ENCODE peak calls at places on chromosomes 13 and 19, in six cellular contexts. L, B, O, A, F and Q are unnamed samples. For H3K4me1 and H3K9me3, the result is how much of the 10 kb centered on the place peaks cover.

GRCh38 chr19:53308339-53308811 is 25.2 kb upstream of the ZNF845 start:
- DNase-seq in L (no peak), B (no peak), O (no peak), A (peak), F (peak), Q (no peak)

GRCh38 chr13:63124863-63125262 is 1709.2 kb upstream of the PCDH20 start:
- DNase-seq in L (no peak), B (no peak), O (no peak), A (peak), F (no peak), Q (peak)

GRCh38 chr19:23365222-23365621 is 30.0 kb downstream of the ZNF91 start:
- DNase-seq in L (no peak), B (no peak), O (peak), A (no peak), F (no peak), Q (no peak)

GRCh38 chr13:112732679-112733078 is 42.8 kb downstream of the ATP11A start:
- DNase-seq in L (no peak), B (no peak), O (no peak), A (no peak), F (no peak), Q (no peak)

GRCh38 chr13:25136872-25137623 is 35.0 kb downstream of the AMER2 start:
- DNase-seq in L (no peak), B (no peak), O (no peak), A (no peak), F (no peak), Q (no peak)

GRCh38 chr19:648904-649733 is 9.4 kb downstream of the FGF22 start:
- DNase-seq in L (no peak), B (no peak), O (no peak), A (no peak), F (no peak), Q (no peak)

GRCh38 chr19:16377521-16377920 is 52.9 kb downstream of the KLF2 start:
- DNase-seq in L (no peak), B (no peak), O (no peak), A (no peak), F (no peak), Q (no peak)

GRCh38 chr19:3687774-3688706 is 12.2 kb downstream of the PIP5K1C start:
- DNase-seq in L (no peak), B (no peak), O (peak), A (peak), F (peak), Q (no peak)

GRCh38 chr19:5718032-5718578 is 1.8 kb downstream of the LONP1 start:
- DNase-seq in L (no peak), B (no peak), O (peak), A (no peak), F (no peak), Q (no peak)

GRCh38 chr19:47848871-47849473 is 10.1 kb upstream of the TPRX2 start:
- DNase-seq in L (no peak), B (no peak), O (no peak), A (peak), F (peak), Q (peak)

GRCh38 chr19:29988351-29988750 is 46.3 kb downstream of the URI1 start:
- DNase-seq in L (no peak), B (no peak), O (no peak), A (no peak), F (no peak), Q (peak)

GRCh38 chr19:54691582-54692293 is 29.0 kb downstream of the LILRB4 start:
- DNase-seq in L (no peak), B (no peak), O (no peak), A (no peak), F (no peak), Q (no peak)

GRCh38 chr19:52140077-52140710 is 456 bp upstream of the ZNF616 start:
- DNase-seq in L (no peak), B (no peak), O (no peak), A (no peak), F (peak), Q (no peak)

GRCh38 chr13:38366954-38367645 is 17.4 kb downstream of the UFM1 start:
- DNase-seq in L (no peak), B (no peak), O (peak), A (no peak), F (no peak), Q (no peak)

GRCh38 chr13:76917096-76917495 is 30.9 kb upstream of the KCTD12 start:
- DNase-seq in L (no peak), B (no peak), O (no peak), A (no peak), F (no peak), Q (no peak)

GRCh38 chr13:102012299-102013293 is 389.3 kb downstream of the FGF14 start:
- DNase-seq in L (peak), B (no peak), O (no peak), A (no peak), F (no peak), Q (no peak)

GRCh38 chr13:83780201-83780600 is 102.1 kb downstream of the SLITRK1 start:
- DNase-seq in L (no peak), B (no peak), O (peak), A (peak), F (no peak), Q (peak)

GRCh38 chr13:60798503-60798902 is 401.5 kb downstream of the TDRD3 start:
- DNase-seq in L (no peak), B (no peak), O (no peak), A (no peak), F (no peak), Q (no peak)

GRCh38 chr19:54316746-54317107 is 3.8 kb upstream of the LILRA5 start:
- DNase-seq in L (no peak), B (no peak), O (no peak), A (no peak), F (no peak), Q (no peak)

GRCh38 chr19:50710094-50710493 is 9.5 kb downstream of the SHANK1 start:
- DNase-seq in L (no peak), B (no peak), O (no peak), A (no peak), F (no peak), Q (no peak)

GRCh38 chr19:383922-384800 is 24.8 kb downstream of the C2CD4C start:
- DNase-seq in L (no peak), B (no peak), O (no peak), A (peak), F (no peak), Q (no peak)

GRCh38 chr13:46544208-46544607 is 8.8 kb upstream of the LRCH1 start:
- DNase-seq in L (no peak), B (no peak), O (no peak), A (no peak), F (no peak), Q (no peak)

GRCh38 chr13:94712812-94713555 is 639 bp upstream of the SOX21 start:
- DNase-seq in L (no peak), B (no peak), O (peak), A (peak), F (peak), Q (peak)

GRCh38 chr19:49362048-49362925 is at the start of gene TEAD2:
- DNase-seq in L (peak), B (no peak), O (peak), A (peak), F (peak), Q (peak)

GRCh38 chr19:7482584-7483439 is 6.0 kb downstream of the PEX11G start:
- DNase-seq in L (no peak), B (no peak), O (peak), A (no peak), F (peak), Q (peak)

DNA sequence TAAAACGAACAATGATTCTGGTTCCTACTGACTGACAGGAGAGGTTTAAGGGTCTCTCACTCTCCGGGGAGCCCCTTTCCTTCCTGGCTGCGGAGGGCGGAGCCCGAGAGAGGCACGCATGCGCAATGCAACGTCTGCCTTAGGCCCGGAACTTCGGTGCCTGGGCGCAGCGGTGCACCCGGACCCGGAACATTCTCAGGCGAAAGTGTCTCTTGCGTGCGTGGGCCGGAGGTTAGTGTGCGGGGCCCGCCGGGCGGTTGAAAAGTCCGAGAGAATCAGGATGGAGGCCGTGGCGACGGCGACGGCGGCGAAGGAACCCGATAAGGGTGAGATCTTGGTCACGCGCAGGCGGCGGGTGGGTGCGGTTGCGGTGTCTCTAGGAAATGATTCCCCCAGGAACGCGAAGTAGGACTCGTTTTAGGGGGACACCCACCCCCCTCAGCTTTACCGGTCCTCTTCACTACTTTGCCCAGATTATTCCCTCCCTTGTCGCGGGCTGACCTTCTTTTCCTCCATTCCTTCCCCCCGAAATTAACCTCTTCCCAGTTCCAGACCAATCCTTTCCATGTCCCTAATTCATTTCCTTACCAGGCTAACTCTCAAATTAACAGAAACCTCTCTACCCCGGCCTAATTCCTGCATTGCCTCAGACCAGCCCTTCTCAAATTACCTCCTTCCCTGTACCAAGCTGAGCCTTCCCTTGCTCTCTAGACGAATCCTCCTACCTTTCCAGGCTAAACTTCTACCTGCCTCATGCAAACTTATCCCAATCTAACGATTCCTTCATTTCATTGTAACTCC is at the start of gene CCDC97:
- DNase-seq in L (peak), B (no peak), O (peak), A (peak), F (peak), Q (peak)
- H3K4me1 ChIP-seq in L (under half), B (under half), O (under half), A (under half), F (under half), Q (under half)

GRCh38 chr19:56718231-56718630 is 46.7 kb upstream of the ZNF835 start:
- DNase-seq in L (no peak), B (no peak), O (no peak), A (no peak), F (no peak), Q (no peak)
- H3K9me3 ChIP-seq in L (under half), B (under half), O (under half), A (under half), F (under half), Q (under half)

GRCh38 chr19:15280915-15281683 is 48.9 kb upstream of the EPHX3 start:
- DNase-seq in L (peak), B (no peak), O (peak), A (no peak), F (peak), Q (peak)
- H3K4me3 ChIP-seq in L (no peak), B (no peak), O (no peak), A (no peak), F (no peak), Q (no peak)

DNA sequence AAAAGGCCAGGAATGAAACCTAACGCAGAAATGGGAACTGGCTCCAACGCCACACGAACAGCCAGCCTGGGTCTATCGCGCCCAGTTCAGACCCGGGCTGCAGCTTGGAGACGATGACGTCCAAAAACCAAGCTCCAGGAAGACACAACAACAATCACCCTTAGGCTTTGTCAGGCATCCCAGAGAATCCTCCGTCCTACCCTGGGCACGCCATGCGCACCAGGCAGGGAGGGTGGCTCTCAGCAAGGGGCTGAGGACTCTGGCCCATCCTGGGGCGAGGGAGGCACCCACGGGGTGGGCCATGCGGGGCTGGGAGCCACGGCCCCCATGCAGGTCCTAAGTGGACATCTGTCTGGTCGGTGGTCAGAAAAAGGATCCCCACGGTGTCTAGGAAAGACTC is 9.0 kb downstream of the RASA3 start:
- DNase-seq in L (no peak), B (no peak), O (no peak), A (no peak), F (no peak), Q (no peak)
- H3K4me1 ChIP-seq in L (under half), B (under half), O (under half), A (under half), F (under half), Q (under half)

DNA sequence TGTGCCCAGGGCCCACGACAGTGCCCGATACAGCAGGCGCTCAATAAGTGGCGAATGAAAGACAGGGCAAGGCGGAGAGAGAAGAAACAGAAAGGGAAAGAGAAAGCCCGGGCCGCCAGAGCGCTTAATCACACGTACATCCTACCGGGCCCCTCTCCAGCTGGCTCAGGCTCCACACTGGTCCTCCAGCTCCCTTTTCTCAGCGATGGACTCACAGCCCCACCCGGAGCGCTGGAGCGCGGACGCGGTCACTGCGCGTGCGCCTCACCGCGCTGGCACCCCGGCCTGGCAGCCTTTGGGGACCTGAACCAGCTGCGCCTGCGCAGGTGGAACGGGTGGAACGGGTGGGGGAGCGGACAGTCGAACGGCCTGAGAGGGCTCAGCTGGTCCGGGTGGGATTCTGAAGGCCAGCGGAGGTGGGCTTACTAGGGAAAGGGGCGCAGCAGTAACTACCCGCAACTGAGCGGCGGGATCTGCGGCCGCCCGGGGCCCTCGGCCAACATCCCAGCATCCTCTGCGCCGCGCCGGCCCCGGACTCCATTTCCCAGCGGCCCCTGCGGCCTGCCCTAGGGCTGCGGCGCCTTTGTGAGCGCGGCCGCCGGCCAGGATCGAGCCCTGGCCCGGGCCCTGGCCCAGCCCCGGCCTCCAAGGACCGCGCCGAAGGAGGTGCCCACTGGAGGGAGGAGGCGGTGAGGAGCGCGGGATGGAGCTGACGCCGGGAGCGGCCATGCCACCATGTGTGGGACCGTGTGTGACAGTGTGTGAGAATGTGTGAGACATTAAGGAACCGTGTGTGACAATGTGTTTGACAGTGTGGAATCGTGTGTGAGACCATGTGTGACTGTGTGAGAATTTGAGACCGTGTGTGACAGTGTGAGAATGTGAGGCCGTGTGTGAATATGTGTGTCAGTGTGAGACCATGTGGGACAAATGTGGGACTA is at the start of gene ZNF583:
- DNase-seq in L (peak), B (peak), O (peak), A (peak), F (peak), Q (peak)
- H3K9me3 ChIP-seq in L (half or more), B (half or more), O (under half), A (under half), F (half or more), Q (under half)

DNA sequence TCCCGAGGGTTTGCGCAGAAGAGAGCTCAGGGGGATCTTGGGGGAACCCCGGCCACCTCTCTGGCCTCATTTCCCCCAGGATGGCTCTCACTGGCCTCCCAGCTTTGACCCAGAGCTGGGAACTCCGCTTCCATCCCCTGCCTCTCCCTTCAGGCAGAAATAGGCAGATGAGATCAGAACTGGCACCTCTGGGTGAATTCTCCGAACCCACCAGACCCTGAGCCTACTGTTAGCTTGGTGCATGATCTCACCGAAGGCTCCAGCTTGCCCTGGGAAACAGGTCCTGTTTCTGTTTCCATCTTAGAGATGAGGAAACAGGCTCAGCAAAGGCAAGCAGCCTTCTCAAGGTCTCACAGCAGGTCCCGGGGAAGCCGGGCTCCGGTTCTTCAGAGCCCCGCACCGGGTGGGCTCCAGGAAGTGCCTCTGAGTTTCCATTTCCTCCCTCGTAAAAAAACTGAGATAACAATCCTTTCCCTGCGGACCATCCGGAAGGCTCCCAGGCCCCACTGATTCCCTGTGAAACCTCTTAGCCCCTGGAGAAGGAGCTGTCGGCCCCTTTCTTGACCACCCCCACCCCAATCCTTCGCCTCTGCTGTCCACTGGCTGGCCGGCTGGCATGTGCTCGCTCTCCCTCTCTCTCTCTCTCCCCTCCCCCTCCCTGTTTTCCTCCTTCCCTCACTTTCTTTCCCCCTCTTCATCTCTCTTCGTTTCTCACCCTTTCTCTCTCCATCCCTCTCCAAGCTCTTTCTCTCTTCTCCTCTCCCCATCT is 2.1 kb downstream of the NECTIN2 start:
- DNase-seq in L (peak), B (no peak), O (no peak), A (peak), F (peak), Q (no peak)
- H3K4me3 ChIP-seq in L (peak), B (peak), O (peak), A (peak), F (peak), Q (peak)

GRCh38 chr19:13002970-13003540 is 7.8 kb downstream of the NFIX start:
- DNase-seq in L (no peak), B (no peak), O (no peak), A (no peak), F (no peak), Q (no peak)

GRCh38 chr19:13001166-13001501 is 5.9 kb downstream of the NFIX start:
- DNase-seq in L (no peak), B (no peak), O (no peak), A (no peak), F (no peak), Q (no peak)

GRCh38 chr19:13004273-13004672 is 9.0 kb downstream of the NFIX start:
- DNase-seq in L (no peak), B (no peak), O (no peak), A (no peak), F (peak), Q (no peak)

GRCh38 chr19:13002389-13002898 is 7.2 kb downstream of the NFIX start:
- DNase-seq in L (no peak), B (no peak), O (no peak), A (no peak), F (no peak), Q (no peak)

DNA sequence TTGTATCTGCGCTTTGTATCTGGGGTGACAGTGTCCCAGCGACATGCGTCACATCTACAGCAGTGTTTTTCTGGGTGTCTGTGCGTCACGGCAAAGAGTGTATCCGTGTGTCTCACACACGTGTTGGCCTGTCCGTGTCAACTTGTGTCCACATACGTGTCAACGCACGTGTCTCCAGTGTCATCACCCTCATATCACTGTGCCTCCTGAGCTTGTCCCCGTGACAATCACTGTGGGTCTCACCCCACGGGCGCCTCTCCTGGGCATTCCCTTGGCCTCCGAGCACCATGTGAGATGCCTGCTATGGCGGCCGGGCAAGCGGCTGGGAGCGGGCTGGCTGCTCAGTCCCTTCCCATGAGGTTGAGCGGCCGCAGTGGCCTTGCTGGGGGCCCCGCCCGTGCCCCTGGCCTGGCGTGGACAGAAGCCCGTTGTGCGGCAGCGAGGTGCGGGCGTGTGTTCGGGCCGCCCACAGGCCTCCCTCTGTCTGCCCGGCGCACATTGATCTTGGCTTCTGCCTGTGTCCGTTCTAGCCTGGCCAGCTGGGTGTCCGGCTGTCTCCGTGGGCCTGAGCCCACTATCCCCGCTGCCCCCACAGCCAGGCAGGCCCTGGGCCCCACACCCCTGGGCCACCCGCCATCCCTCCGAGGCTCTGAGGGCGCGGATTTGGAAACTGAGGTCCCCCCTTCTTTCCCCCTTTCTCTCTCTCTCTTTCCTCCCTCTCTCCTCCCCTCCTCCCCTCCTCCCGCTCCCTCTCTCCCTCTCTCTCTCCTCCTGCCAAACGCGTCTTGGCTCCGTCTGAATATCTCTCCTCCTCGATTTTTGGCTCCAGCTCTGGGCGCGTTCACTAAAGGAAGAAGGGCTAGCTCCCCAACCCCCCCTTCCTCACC is 6.5 kb downstream of the NFIX start:
- DNase-seq in L (peak), B (no peak), O (no peak), A (no peak), F (no peak), Q (no peak)
- H3K4me1 ChIP-seq in L (under half), B (under half), O (under half), A (under half), F (under half), Q (under half)

DNA sequence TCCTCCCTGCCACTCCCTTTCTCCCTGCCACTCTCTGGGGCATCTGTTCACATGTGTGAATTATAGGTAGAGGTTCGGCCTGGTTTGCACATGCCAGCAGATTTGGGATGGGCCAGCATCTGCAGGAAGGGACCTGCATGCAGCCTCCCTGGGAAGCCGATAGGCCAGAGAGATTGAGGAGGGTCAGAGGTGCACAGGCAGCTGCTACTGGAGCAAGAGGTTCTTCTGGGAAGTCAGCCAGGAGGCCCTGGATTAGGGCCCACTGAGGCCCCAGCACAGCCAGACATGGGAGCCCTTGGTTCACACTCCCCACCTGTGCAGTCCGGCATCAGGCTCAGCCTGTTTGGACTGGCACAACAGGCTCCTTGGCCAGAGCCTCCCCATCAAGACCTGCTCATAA is 12.1 kb downstream of the TUBA3C start:
- DNase-seq in L (no peak), B (no peak), O (no peak), A (no peak), F (no peak), Q (no peak)
- H3K9me3 ChIP-seq in L (under half), B (under half), O (under half), A (under half), F (half or more), Q (under half)